ENCODE peak calls at places on chromosomes 7 and 10, in five cellular contexts. D, K, Y, C and O are unnamed samples.

GRCh38 chr7:4707134-4707651 is 25.1 kb downstream of the FOXK1 start:
- DNase-seq in C (no peak), K (no peak), D (no peak), Y (no peak), O (no peak)

GRCh38 chr7:134654104-134654775 is 7.6 kb downstream of the BPGM start:
- DNase-seq in C (no peak), Y (no peak), K (no peak), D (peak; percentile 87), O (no peak)

GRCh38 chr10:49512121-49512809 is 26.7 kb downstream of the ERCC6 start:
- DNase-seq in K (no peak), D (peak; percentile 62), Y (peak; percentile 54), C (no peak), O (peak; percentile 17)

GRCh38 chr7:29139191-29139590 is 7.1 kb downstream of the CPVL start:
- DNase-seq in K (no peak), Y (no peak), D (peak; percentile 85), C (no peak), O (peak; percentile 88)

GRCh38 chr7:128025380-128025779 is 5.9 kb downstream of the LRRC4 start:
- DNase-seq in D (peak; percentile 70), K (no peak), C (no peak), Y (no peak), O (no peak)

GRCh38 chr10:103645141-103646054 is 151.9 kb downstream of the NEURL1 start:
- DNase-seq in K (peak; percentile 78), C (peak; percentile 75), D (peak; percentile 75), Y (peak; percentile 92), O (peak; percentile 63)

GRCh38 chr7:47143344-47143743 is 438.6 kb downstream of the TNS3 start:
- DNase-seq in Y (peak; percentile 64), D (peak; percentile 2), K (no peak), C (no peak), O (no peak)

GRCh38 chr7:41028591-41028990 is 674.3 kb downstream of the INHBA start:
- DNase-seq in Y (no peak), D (no peak), C (no peak), K (no peak), O (no peak)

GRCh38 chr7:92246363-92247101 is 758 bp downstream of the ANKIB1 start:
- DNase-seq in C (peak; percentile 65), D (peak; percentile 51), Y (peak; percentile 8), K (peak; percentile 46), O (no peak)

GRCh38 chr7:1172666-1173523 is 12.9 kb upstream of the ZFAND2A start:
- DNase-seq in K (no peak), C (no peak), Y (no peak), D (no peak), O (no peak)

GRCh38 chr10:133158756-133159610 is 1.0 kb upstream of the KNDC1 start:
- DNase-seq in C (peak; percentile 81), D (no peak), K (no peak), Y (no peak), O (no peak)

GRCh38 chr10:14889318-14889717 is 10.7 kb downstream of the SUV39H2 start:
- DNase-seq in C (no peak), D (peak; percentile 25), Y (peak; percentile 32), K (no peak), O (no peak)

GRCh38 chr7:101201695-101202602 is 1.1 kb upstream of the MOGAT3 start:
- DNase-seq in Y (no peak), K (no peak), D (no peak), C (no peak), O (no peak)

GRCh38 chr10:50623299-50624153 is at the start of gene SGMS1:
- DNase-seq in D (peak; percentile 89), Y (peak; percentile 83), K (peak; percentile 94), C (peak; percentile 96), O (peak; percentile 67)

GRCh38 chr10:99329238-99329890 is at the start of gene CNNM1:
- DNase-seq in Y (peak; percentile 12), K (no peak), C (peak; percentile 68), D (peak; percentile 1), O (no peak)

GRCh38 chr7:147829021-147829420 is 761.5 kb upstream of the C7orf33 start:
- DNase-seq in K (no peak), D (no peak), Y (no peak), C (no peak), O (no peak)

GRCh38 chr10:113517165-113517892 is 35.5 kb upstream of the HABP2 start:
- DNase-seq in D (no peak), C (no peak), K (no peak), Y (no peak), O (no peak)

GRCh38 chr7:131107343-131108211 is 220.1 kb upstream of the MKLN1 start:
- DNase-seq in Y (peak; percentile 85), K (peak; percentile 79), D (peak; percentile 72), C (peak; percentile 84), O (no peak)

GRCh38 chr7:77532247-77532646 is 4.8 kb upstream of the PTPN12 start:
- DNase-seq in Y (no peak), D (peak; percentile 50), C (no peak), K (no peak), O (no peak)

GRCh38 chr7:94584113-94584512 is 71.8 kb downstream of the SGCE start:
- DNase-seq in D (no peak), C (no peak), Y (peak; percentile 57), K (no peak), O (no peak)

GRCh38 chr10:87575851-87576250 is 71.2 kb downstream of the MINPP1 start:
- DNase-seq in K (no peak), C (no peak), D (no peak), Y (peak; percentile 14), O (no peak)

GRCh38 chr7:157358041-157358752 is 21.4 kb downstream of the DNAJB6 start:
- DNase-seq in Y (no peak), C (no peak), D (no peak), K (no peak), O (no peak)

GRCh38 chr10:93379366-93380042 is 102.6 kb downstream of the MYOF start:
- DNase-seq in Y (peak; percentile 63), K (no peak), D (no peak), C (no peak), O (peak; percentile 78)

GRCh38 chr10:48477181-48477580 is 127.7 kb downstream of the ARHGAP22 start:
- DNase-seq in K (no peak), C (no peak), Y (no peak), D (no peak), O (no peak)

GRCh38 chr10:95389982-95390381 is 99.2 kb upstream of the PDLIM1 start:
- DNase-seq in K (no peak), C (no peak), Y (no peak), D (peak; percentile 17), O (no peak)

GRCh38 chr10:95388072-95388471 is 97.3 kb upstream of the PDLIM1 start:
- DNase-seq in Y (no peak), D (no peak), C (no peak), K (no peak), O (no peak)

GRCh38 chr10:95387383-95387782 is 96.6 kb upstream of the PDLIM1 start:
- DNase-seq in Y (no peak), C (no peak), D (peak; percentile 32), K (no peak), O (no peak)

GRCh38 chr10:95388539-95388938 is 97.7 kb upstream of the PDLIM1 start:
- DNase-seq in K (no peak), D (no peak), Y (no peak), C (no peak), O (no peak)

DNA sequence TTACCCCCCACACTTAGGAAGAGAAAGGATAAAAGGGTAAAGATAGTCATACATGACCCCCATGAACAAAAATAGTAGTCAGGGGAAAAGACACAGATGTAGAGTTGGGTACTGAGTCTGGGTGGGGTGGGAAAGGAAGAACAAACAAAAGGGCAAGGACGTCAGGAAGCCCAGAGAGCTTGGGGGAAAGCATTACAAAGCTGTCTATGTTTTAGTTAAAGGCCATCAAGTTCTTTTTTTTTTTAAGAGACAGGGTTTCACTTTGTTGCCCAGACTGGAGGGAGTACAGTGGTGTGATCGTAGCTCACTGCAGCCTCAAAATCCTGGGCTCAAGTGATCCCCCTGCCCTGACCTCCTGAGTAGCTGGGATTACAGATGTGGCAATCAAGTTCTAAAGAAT is 98.4 kb upstream of the PDLIM1 start:
- DNase-seq in K (no peak), D (no peak), C (no peak), Y (no peak), O (no peak)
- H3K4me1 ChIP-seq in K (peaks cover 74% of the 10 kb centered on the region), D (peaks cover 1% of the 10 kb centered on the region), C (peaks cover 35% of the 10 kb centered on the region), Y (no peaks in the 10 kb centered on the region), O (peaks cover 4% of the 10 kb centered on the region)

DNA sequence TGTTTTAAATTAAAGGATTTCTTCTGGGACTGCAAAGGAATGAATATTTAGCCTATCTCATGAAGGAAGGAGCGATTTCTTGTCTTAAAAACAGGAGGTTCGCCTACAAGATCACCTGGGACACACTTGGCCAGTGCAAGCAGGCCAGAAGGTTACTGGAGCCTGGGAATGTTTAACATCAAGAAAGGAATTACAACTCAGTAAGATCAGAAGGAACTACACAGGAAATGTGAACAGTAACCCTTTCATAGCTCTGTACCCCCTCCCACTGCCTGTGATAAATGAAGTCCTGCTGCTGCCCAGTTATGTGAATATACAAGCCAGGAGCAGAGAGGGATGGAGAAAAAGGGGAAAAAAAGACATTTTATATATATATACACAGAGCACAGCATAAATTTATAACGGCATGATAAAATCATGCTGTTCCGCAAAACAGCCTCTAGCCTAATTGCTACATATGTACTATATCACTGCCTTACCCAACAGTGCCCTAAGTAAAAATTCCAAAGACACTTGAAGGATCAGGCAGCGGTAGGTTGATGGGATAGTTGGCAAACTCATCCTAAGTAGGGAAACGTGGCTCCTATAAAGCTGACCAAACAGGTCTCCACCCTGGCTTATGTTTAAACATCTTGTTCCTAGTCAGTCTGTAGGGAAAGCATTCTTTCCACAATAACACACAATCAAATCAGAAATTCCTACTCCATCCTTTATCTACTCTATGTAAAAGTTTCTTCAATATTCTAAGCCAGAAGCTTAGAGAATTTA is 63.8 kb downstream of the ZNF438 start:
- DNase-seq in C (no peak), Y (peak; percentile 34), D (peak; percentile 57), K (no peak), O (no peak)
- H3K27ac ChIP-seq in C (no peak overlapping the region), Y (no peak overlapping the region), D (no peak overlapping the region), K (peak overlapping the region; percentile 12), O (no peak overlapping the region)

DNA sequence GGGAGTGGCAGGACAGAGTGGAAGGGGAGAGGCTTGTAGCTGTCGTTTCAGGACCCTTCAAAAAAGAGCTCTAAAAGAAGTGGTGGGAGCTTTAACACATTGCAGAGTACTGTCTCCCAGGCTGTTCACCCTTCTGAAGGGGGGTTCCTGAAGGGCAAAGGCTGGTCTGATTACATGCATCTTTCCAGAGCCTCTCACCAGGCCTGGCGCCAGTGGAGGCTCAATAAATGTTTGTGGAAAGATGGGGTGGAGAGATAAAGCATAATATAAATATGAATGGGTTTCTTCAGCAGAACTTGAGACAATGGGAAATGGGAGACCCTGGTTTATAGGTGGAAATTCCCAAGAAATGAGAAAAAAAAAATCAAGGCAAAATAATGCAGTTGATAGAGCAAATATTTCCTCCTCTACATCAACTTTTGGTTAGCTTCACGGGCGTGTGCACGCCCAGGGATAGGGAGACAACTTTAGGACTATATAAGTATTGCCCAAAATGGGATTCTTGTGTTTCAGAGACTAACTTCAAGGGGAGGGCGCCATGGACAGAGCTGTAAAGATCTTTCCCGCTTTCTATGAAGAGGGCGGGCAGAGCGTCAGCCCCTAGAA is 613 bp upstream of the BUB3 start:
- DNase-seq in C (no peak), Y (no peak), D (no peak), K (no peak), O (no peak)
- H3K4me1 ChIP-seq in C (peaks cover 42% of the 10 kb centered on the region), Y (peaks cover 4% of the 10 kb centered on the region), D (peaks cover 10% of the 10 kb centered on the region), K (peaks cover 46% of the 10 kb centered on the region), O (peaks cover 16% of the 10 kb centered on the region)

GRCh38 chr7:26965724-26966123 is 101.3 kb upstream of the SKAP2 start:
- DNase-seq in C (no peak), K (no peak), Y (no peak), D (no peak), O (no peak)

GRCh38 chr7:26959290-26959689 is 94.9 kb upstream of the SKAP2 start:
- DNase-seq in K (no peak), C (no peak), D (no peak), Y (no peak), O (no peak)

GRCh38 chr7:26958834-26959233 is 94.4 kb upstream of the SKAP2 start:
- DNase-seq in K (no peak), Y (peak; percentile 63), C (no peak), D (no peak), O (peak; percentile 91)

GRCh38 chr7:26964409-26964808 is 100.0 kb upstream of the SKAP2 start:
- DNase-seq in C (no peak), D (no peak), K (no peak), Y (no peak), O (no peak)
- H3K27ac ChIP-seq in C (no peak overlapping the region), D (no peak overlapping the region), K (no peak overlapping the region), Y (no peak overlapping the region), O (no peak overlapping the region)